ENCODE peak calls at places on chromosomes 5 and 9, in ten cellular contexts. B is SJSA1; U is heart right ventricle; I is IMR-90; D is iPS DF 6.9; T is CD8-positive, alpha-beta T cell; P is tibial artery; R is mucosa of descending colon; W is HepG2; V is GM23338. M is an unnamed sample. For H3K4me1, the result is how much of the 10 kb centered on the place peaks cover.

GRCh38 chr5:1542755-1543154 is 19.0 kb upstream of the LPCAT1 start:
- DNase-seq in R (peak), D (no peak), B (no peak), T (no peak), U (no peak), P (peak), I (no peak), W (no peak), V (no peak), M (peak)

GRCh38 chr5:157606046-157606445 is 30.5 kb upstream of the ADAM19 start:
- DNase-seq in V (no peak), I (peak), T (no peak), W (no peak), B (no peak), U (no peak), D (no peak), P (no peak), R (no peak), M (no peak)

GRCh38 chr5:175629231-175629630 is 28.6 kb upstream of the HRH2 start:
- DNase-seq in R (no peak), B (no peak), P (no peak), U (no peak), I (no peak), D (no peak), T (no peak), V (no peak), W (no peak), M (no peak)

GRCh38 chr5:41856644-41857491 is 13.4 kb downstream of the OXCT1 start:
- DNase-seq in B (peak), T (peak), U (peak), P (no peak), W (peak), D (no peak), V (peak), I (peak), R (peak), M (no peak)

GRCh38 chr5:134082264-134082992 is 32.1 kb upstream of the TCF7 start:
- DNase-seq in W (no peak), D (no peak), I (no peak), T (no peak), P (no peak), V (no peak), B (no peak), R (no peak), U (no peak), M (no peak)

GRCh38 chr5:31036407-31036806 is 157.1 kb upstream of the CDH6 start:
- DNase-seq in D (no peak), R (no peak), U (no peak), V (no peak), T (no peak), P (no peak), I (peak), W (no peak), B (peak), M (no peak)

GRCh38 chr9:13845460-13845859 is 468.5 kb downstream of the NFIB start:
- DNase-seq in T (no peak), V (no peak), R (no peak), B (no peak), P (no peak), W (no peak), D (no peak), I (peak), U (no peak), M (no peak)

GRCh38 chr5:128093368-128093767 is 9.8 kb downstream of the SLC12A2 start:
- DNase-seq in W (no peak), D (no peak), R (no peak), T (no peak), V (no peak), I (no peak), P (no peak), U (no peak), B (no peak), M (no peak)

GRCh38 chr9:91825866-91826265 is 124.2 kb downstream of the ROR2 start:
- DNase-seq in V (no peak), R (no peak), U (no peak), T (no peak), B (no peak), I (no peak), W (no peak), D (no peak), P (no peak), M (no peak)

GRCh38 chr5:81081461-81081835 is 121.3 kb downstream of the RASGRF2 start:
- DNase-seq in D (no peak), I (no peak), U (peak), B (peak), R (no peak), P (no peak), T (no peak), W (no peak), V (no peak), M (no peak)

GRCh38 chr9:89178162-89179120 is at the start of gene SHC3:
- DNase-seq in T (no peak), D (no peak), V (peak), U (no peak), B (peak), I (peak), P (no peak), W (no peak), R (no peak), M (peak)

GRCh38 chr9:81592890-81593271 is 96.5 kb downstream of the TLE1 start:
- DNase-seq in U (peak), D (no peak), T (no peak), W (no peak), B (no peak), I (no peak), P (peak), V (no peak), R (peak), M (peak)

GRCh38 chr5:81181576-81182316 is 51.4 kb upstream of the CKMT2 start:
- DNase-seq in V (peak), B (no peak), R (no peak), I (no peak), W (no peak), U (no peak), D (no peak), T (no peak), P (no peak), M (no peak)

GRCh38 chr5:129820-130219 is 37.9 kb downstream of the PLEKHG4B start:
- DNase-seq in R (no peak), D (no peak), P (no peak), U (no peak), W (no peak), V (peak), T (no peak), I (peak), B (peak), M (no peak)

GRCh38 chr5:24226492-24226891 is 418.3 kb downstream of the CDH10 start:
- DNase-seq in W (no peak), P (no peak), U (no peak), V (no peak), I (no peak), B (no peak), D (no peak), R (peak), T (no peak), M (no peak)

GRCh38 chr9:677461-678097 is 163.9 kb upstream of the DMRT1 start:
- DNase-seq in T (no peak), I (no peak), B (no peak), W (peak), D (no peak), P (no peak), R (no peak), U (no peak), V (no peak), M (no peak)

GRCh38 chr9:86604741-86605140 is 250.5 kb upstream of the TUT7 start:
- DNase-seq in W (no peak), I (peak), R (no peak), D (no peak), T (no peak), P (no peak), V (no peak), U (no peak), B (peak), M (no peak)

DNA sequence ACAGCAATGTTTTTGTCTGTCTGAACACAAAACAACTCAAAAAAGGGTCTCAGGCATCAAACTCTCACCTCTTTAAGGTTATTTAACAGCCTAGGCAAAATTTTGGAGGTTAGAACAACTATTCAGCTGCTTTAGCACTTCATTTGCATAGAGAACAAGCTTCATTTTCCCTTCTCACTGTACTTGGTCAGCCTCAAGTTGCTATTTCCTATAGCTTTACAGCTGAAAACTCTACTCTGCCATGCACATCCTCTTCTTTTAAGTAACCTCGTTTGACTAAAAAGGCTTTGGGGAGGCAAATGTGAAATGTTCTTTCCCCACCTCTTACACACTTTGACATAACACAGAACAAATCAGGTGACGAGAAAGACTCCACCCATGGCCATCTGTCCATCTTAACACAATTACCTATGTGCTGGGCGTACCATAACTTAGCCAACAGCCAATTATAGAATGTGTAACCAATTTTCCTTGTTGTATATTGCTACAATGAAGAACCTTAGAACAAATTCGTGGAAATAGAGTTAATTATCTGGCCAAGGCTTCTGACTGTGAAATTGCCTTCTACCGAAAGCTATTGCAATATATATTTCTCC is 195.7 kb downstream of the DCP2 start:
- DNase-seq in W (no peak), T (no peak), U (no peak), B (no peak), V (no peak), R (no peak), I (no peak), D (no peak), P (no peak), M (no peak)
- H3K4me1 ChIP-seq in W (under half), T (under half), U (under half), B (under half), V (under half), R (under half), I (under half), D (under half), P (under half), M (under half)

GRCh38 chr5:125410501-125411162 is 664.2 kb upstream of the ZNF608 start:
- DNase-seq in U (no peak), B (peak), R (no peak), V (no peak), W (no peak), T (no peak), P (no peak), D (no peak), I (peak), M (no peak)

GRCh38 chr5:125408582-125409069 is 662.2 kb upstream of the ZNF608 start:
- DNase-seq in I (peak), B (peak), V (no peak), P (no peak), W (no peak), D (no peak), U (no peak), T (no peak), R (peak), M (no peak)

GRCh38 chr5:125409101-125409495 is 662.7 kb upstream of the ZNF608 start:
- DNase-seq in V (no peak), T (no peak), U (no peak), P (no peak), I (peak), R (peak), D (no peak), W (no peak), B (peak), M (no peak)

GRCh38 chr5:125411163-125412050 is 665.0 kb upstream of the ZNF608 start:
- DNase-seq in V (peak), W (no peak), I (peak), U (peak), R (peak), D (no peak), P (no peak), T (no peak), B (peak), M (no peak)

GRCh38 chr5:125409496-125410351 is 663.3 kb upstream of the ZNF608 start:
- DNase-seq in T (no peak), V (no peak), W (no peak), I (peak), D (no peak), U (no peak), B (no peak), R (peak), P (no peak), M (no peak)
- H3K4me1 ChIP-seq in T (under half), V (half or more), W (under half), I (under half), D (under half), U (under half), B (half or more), R (under half), P (under half), M (under half)

GRCh38 chr9:128554155-128554862 is 1.9 kb downstream of the SPTAN1 start:
- DNase-seq in T (no peak), U (peak), R (peak), D (peak), B (peak), V (peak), I (peak), W (peak), P (peak), M (peak)
- H3K4me1 ChIP-seq in T (half or more), U (half or more), R (half or more), D (under half), B (half or more), V (half or more), I (under half), W (half or more), P (half or more), M (under half)

DNA sequence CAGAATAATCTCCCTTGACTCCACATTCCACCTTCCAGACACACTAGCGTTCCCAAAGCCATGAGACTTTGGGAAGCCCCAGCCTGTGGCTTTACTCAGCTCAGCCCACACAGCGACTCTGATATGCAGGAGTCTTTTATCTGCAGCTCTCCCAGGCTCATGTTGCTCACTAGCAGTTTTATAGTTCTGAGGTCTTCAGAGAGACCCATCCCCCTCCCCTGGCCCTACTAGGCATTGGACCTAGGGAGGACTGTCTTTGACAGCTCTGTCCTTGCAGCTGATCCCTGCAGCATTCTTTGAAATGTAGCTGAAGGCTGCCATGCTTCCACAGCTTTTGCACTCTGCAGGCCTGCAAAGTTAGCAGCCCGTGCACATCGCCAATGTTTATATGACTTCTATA is 19.9 kb upstream of the CYLC2 start:
- DNase-seq in D (no peak), W (no peak), T (no peak), B (no peak), U (no peak), I (no peak), V (no peak), P (no peak), R (no peak), M (no peak)
- H3K4me1 ChIP-seq in D (under half), W (under half), T (under half), B (under half), U (under half), I (under half), V (under half), P (under half), R (under half), M (under half)

M was measured in right cardiac atrium.